ENCODE peak calls at places on chromosomes 5 and 9, in four cellular contexts. N, Z, Q and M are unnamed samples.

GRCh38 chr9:72648811-72649414 is 127.5 kb downstream of the TMC1 start:
- DNase-seq in Z (no peak), Q (no peak), N (no peak), M (no peak)

GRCh38 chr9:108476574-108476973 is 379.2 kb downstream of the ACTL7B start:
- DNase-seq in N (no peak), Q (peak), Z (no peak), M (no peak)

GRCh38 chr9:88828018-88828417 is 163.2 kb upstream of the S1PR3 start:
- DNase-seq in Z (no peak), N (no peak), Q (no peak), M (no peak)

GRCh38 chr9:137083418-137084004 is 3.3 kb upstream of the MAN1B1 start:
- DNase-seq in Q (peak), N (peak), Z (peak), M (peak)

GRCh38 chr5:38692346-38692745 is 135.9 kb upstream of the LIFR start:
- DNase-seq in N (no peak), Q (peak), Z (no peak), M (no peak)

GRCh38 chr5:131532016-131532640 is 102.9 kb downstream of the RAPGEF6 start:
- DNase-seq in N (no peak), Z (no peak), Q (no peak), M (no peak)

GRCh38 chr5:103894882-103895281 is 332.3 kb upstream of the NUDT12 start:
- DNase-seq in Q (peak), Z (peak), N (no peak), M (peak)

GRCh38 chr9:93456022-93456421 is 2.6 kb upstream of the FAM120AOS start:
- DNase-seq in Q (no peak), Z (no peak), N (no peak), M (no peak)

GRCh38 chr5:178796165-178796945 is 63.4 kb upstream of the ZNF354B start:
- DNase-seq in Z (no peak), Q (no peak), N (no peak), M (no peak)

GRCh38 chr9:131834721-131835120 is 94.8 kb upstream of the RAPGEF1 start:
- DNase-seq in Z (no peak), N (no peak), Q (no peak), M (no peak)

GRCh38 chr5:156402387-156402921 is 75.5 kb downstream of the SGCD start:
- DNase-seq in Q (peak), N (no peak), Z (no peak), M (peak)

GRCh38 chr9:112212926-112213325 is 37.8 kb upstream of the SUSD1 start:
- DNase-seq in Z (no peak), N (no peak), Q (no peak), M (no peak)

GRCh38 chr5:33832904-33833575 is 58.8 kb downstream of the ADAMTS12 start:
- DNase-seq in Q (peak), N (no peak), Z (no peak), M (no peak)

GRCh38 chr5:100840364-100840763 is 62.7 kb downstream of the ST8SIA4 start:
- DNase-seq in N (no peak), Q (peak), Z (peak), M (no peak)

GRCh38 chr5:32754251-32754650 is 43.1 kb downstream of the NPR3 start:
- DNase-seq in N (no peak), Q (no peak), Z (no peak), M (no peak)

GRCh38 chr5:150444770-150445169 is 4.8 kb downstream of the RPS14 start:
- DNase-seq in N (no peak), Q (no peak), Z (no peak), M (no peak)

GRCh38 chr9:65410926-65411325 is 125.9 kb upstream of the FOXD4L5 start:
- DNase-seq in Q (no peak), Z (no peak), N (no peak), M (no peak)

GRCh38 chr5:134113908-134114875 is at the start of gene TCF7:
- DNase-seq in Z (peak), Q (peak), N (peak), M (peak)

GRCh38 chr9:114002271-114002985 is 75.7 kb downstream of the AMBP start:
- DNase-seq in N (no peak), Q (no peak), Z (no peak), M (no peak)

GRCh38 chr9:99000480-99001395 is 57.0 kb downstream of the COL15A1 start:
- DNase-seq in Q (peak), Z (peak), N (no peak), M (peak)

GRCh38 chr5:35313296-35313695 is 83.0 kb upstream of the PRLR start:
- DNase-seq in N (no peak), Q (peak), Z (no peak), M (no peak)

GRCh38 chr5:139955053-139955605 is 88.0 kb downstream of the NRG2 start:
- DNase-seq in Q (no peak), Z (no peak), N (no peak), M (no peak)

GRCh38 chr5:90792725-90793124 is 234.1 kb downstream of the ADGRV1 start:
- DNase-seq in Z (no peak), Q (peak), N (no peak), M (no peak)

GRCh38 chr5:93331864-93332263 is 249.2 kb downstream of the NR2F1-AS1 start:
- DNase-seq in Q (no peak), Z (no peak), N (no peak), M (no peak)

GRCh38 chr5:16931334-16932110 is 4.6 kb downstream of the MYO10 start:
- DNase-seq in Q (peak), Z (no peak), N (no peak), M (no peak)

GRCh38 chr9:121434946-121435345 is 64.7 kb downstream of the GGTA1 start:
- DNase-seq in Z (no peak), Q (peak), N (peak), M (no peak)

GRCh38 chr5:61055434-61056006 is 106.7 kb downstream of the SMIM15 start:
- DNase-seq in Z (peak), Q (peak), N (no peak), M (peak)

GRCh38 chr9:10339152-10339551 is 273.6 kb downstream of the PTPRD start:
- DNase-seq in N (no peak), Z (no peak), Q (no peak), M (no peak)

GRCh38 chr5:170436335-170436734 is 47.2 kb upstream of the KCNMB1 start:
- DNase-seq in N (no peak), Z (no peak), Q (no peak), M (no peak)

GRCh38 chr9:113299800-113300292 is 3.3 kb downstream of the RNF183 start:
- DNase-seq in Q (no peak), Z (no peak), N (no peak), M (no peak)

GRCh38 chr5:165031361-165031760 is 1525.9 kb downstream of the MAT2B start:
- DNase-seq in N (no peak), Z (no peak), Q (no peak), M (no peak)

GRCh38 chr9:120856700-120857099 is 14.0 kb upstream of the PSMD5 start:
- DNase-seq in Q (no peak), N (no peak), Z (no peak), M (no peak)

GRCh38 chr5:71834575-71834974 is 115.5 kb downstream of the CARTPT start:
- DNase-seq in N (no peak), Z (no peak), Q (no peak), M (no peak)

GRCh38 chr9:137316012-137316981 is 14.2 kb upstream of the NRARP start:
- DNase-seq in Q (no peak), Z (peak), N (no peak), M (peak)

GRCh38 chr9:76045217-76045616 is 154.7 kb downstream of the PCSK5 start:
- DNase-seq in N (no peak), Z (no peak), Q (peak), M (no peak)

GRCh38 chr9:137372693-137373610 is 50.0 kb downstream of the EXD3 start:
- DNase-seq in Z (no peak), Q (no peak), N (no peak), M (no peak)

GRCh38 chr5:180786398-180787005 is 16.1 kb downstream of the MGAT1 start:
- DNase-seq in N (no peak), Z (no peak), Q (no peak), M (no peak)

GRCh38 chr5:180787025-180787424 is 15.6 kb downstream of the MGAT1 start:
- DNase-seq in Q (no peak), Z (no peak), N (no peak), M (peak)

GRCh38 chr5:180785151-180785781 is 17.3 kb downstream of the MGAT1 start:
- DNase-seq in N (peak), Z (no peak), Q (peak), M (no peak)

GRCh38 chr5:180784497-180785097 is 18.0 kb downstream of the MGAT1 start:
- DNase-seq in N (peak), Q (peak), Z (peak), M (peak)

GRCh38 chr5:180785794-180786221 is 16.8 kb downstream of the MGAT1 start:
- DNase-seq in Z (peak), Q (peak), N (peak), M (peak)
- H3K27ac ChIP-seq in Z (no peak), Q (peak), N (peak), M (peak)

GRCh38 chr9:81535542-81536241 is 153.7 kb downstream of the TLE1 start:
- DNase-seq in N (no peak), Z (peak), Q (peak), M (peak)
- H3K27ac ChIP-seq in N (no peak), Z (no peak), Q (no peak), M (peak)

GRCh38 chr9:85523202-85523601 is 218.6 kb downstream of the AGTPBP1 start:
- DNase-seq in N (no peak), Z (no peak), Q (no peak), M (no peak)

GRCh38 chr9:85528607-85529006 is 213.1 kb downstream of the AGTPBP1 start:
- DNase-seq in Q (no peak), Z (no peak), N (no peak), M (no peak)

GRCh38 chr9:85528142-85528541 is 213.6 kb downstream of the AGTPBP1 start:
- DNase-seq in Q (no peak), N (no peak), Z (no peak), M (no peak)

GRCh38 chr9:85524531-85524930 is 217.2 kb downstream of the AGTPBP1 start:
- DNase-seq in N (no peak), Z (no peak), Q (no peak), M (no peak)

GRCh38 chr9:85527331-85528015 is 214.3 kb downstream of the AGTPBP1 start:
- DNase-seq in Z (no peak), Q (no peak), N (no peak), M (no peak)
- H3K27ac ChIP-seq in Z (no peak), Q (no peak), N (no peak), M (no peak)

GRCh38 chr9:133693703-133694529 is 44.2 kb downstream of the SARDH start:
- DNase-seq in Z (no peak), Q (no peak), N (no peak), M (no peak)
- H3K27ac ChIP-seq in Z (no peak), Q (no peak), N (no peak), M (no peak)